ENCODE peak calls at places on chromosomes 2 and 18, in five cellular contexts. One of them, this sample, is unnamed.

GRCh38 chr2:24984912-24985311 is 13.2 kb upstream of the DNAJC27 start:
- DNase-seq in NCI-H1417: peak; percentile 76
- DNase-seq in cardiac fibroblast: peak; percentile 60
- DNase-seq in CD8-positive, alpha-beta memory T cell: no peak
- DNase-seq in fibroblast of pulmonary artery: peak; percentile 48
- DNase-seq in this sample: peak; percentile 66

GRCh38 chr18:8389391-8390340 is 219.6 kb upstream of the RAB12 start:
- DNase-seq in NCI-H1417: no peak
- DNase-seq in CD8-positive, alpha-beta memory T cell: no peak
- DNase-seq in fibroblast of pulmonary artery: peak; percentile 78
- DNase-seq in cardiac fibroblast: peak; percentile 83
- DNase-seq in this sample: peak; percentile 79

GRCh38 chr2:73202156-73203054 is at the start of gene NOTO:
- DNase-seq in NCI-H1417: peak; percentile 36
- DNase-seq in fibroblast of pulmonary artery: peak; percentile 10
- DNase-seq in cardiac fibroblast: peak; percentile 20
- DNase-seq in CD8-positive, alpha-beta memory T cell: no peak
- DNase-seq in this sample: peak; percentile 61

GRCh38 chr2:24820175-24820513 is 26.9 kb downstream of the CENPO start:
- DNase-seq in cardiac fibroblast: no peak
- DNase-seq in NCI-H1417: no peak
- DNase-seq in CD8-positive, alpha-beta memory T cell: no peak
- DNase-seq in fibroblast of pulmonary artery: no peak
- DNase-seq in this sample: no peak

GRCh38 chr2:101697794-101698418 is 399 bp downstream of the MAP4K4 start:
- DNase-seq in CD8-positive, alpha-beta memory T cell: peak; percentile 38
- DNase-seq in cardiac fibroblast: no peak
- DNase-seq in fibroblast of pulmonary artery: no peak
- DNase-seq in NCI-H1417: peak; percentile 62
- DNase-seq in this sample: peak; percentile 57

GRCh38 chr2:43707255-43707654 is 31.0 kb upstream of the C1GALT1C1L start:
- DNase-seq in cardiac fibroblast: peak; percentile 86
- DNase-seq in NCI-H1417: no peak
- DNase-seq in fibroblast of pulmonary artery: peak; percentile 86
- DNase-seq in CD8-positive, alpha-beta memory T cell: no peak
- DNase-seq in this sample: no peak

GRCh38 chr2:174835797-174836255 is 71.6 kb upstream of the CHRNA1 start:
- DNase-seq in fibroblast of pulmonary artery: peak; percentile 92
- DNase-seq in NCI-H1417: no peak
- DNase-seq in CD8-positive, alpha-beta memory T cell: no peak
- DNase-seq in cardiac fibroblast: peak; percentile 83
- DNase-seq in this sample: peak; percentile 63

GRCh38 chr18:77899972-77900754 is 650.5 kb downstream of the GALR1 start:
- DNase-seq in fibroblast of pulmonary artery: peak; percentile 27
- DNase-seq in CD8-positive, alpha-beta memory T cell: peak; percentile 58
- DNase-seq in NCI-H1417: no peak
- DNase-seq in cardiac fibroblast: peak; percentile 41
- DNase-seq in this sample: peak; percentile 77

GRCh38 chr2:241108271-241109209 is 6.5 kb upstream of the MTERF4 start:
- DNase-seq in CD8-positive, alpha-beta memory T cell: peak; percentile 82
- DNase-seq in cardiac fibroblast: no peak
- DNase-seq in NCI-H1417: no peak
- DNase-seq in fibroblast of pulmonary artery: no peak
- DNase-seq in this sample: no peak

GRCh38 chr2:73268831-73269685 is 15.2 kb downstream of the FBXO41 start:
- DNase-seq in cardiac fibroblast: peak; percentile 21
- DNase-seq in NCI-H1417: peak; percentile 96
- DNase-seq in CD8-positive, alpha-beta memory T cell: peak; percentile 71
- DNase-seq in fibroblast of pulmonary artery: peak; percentile 31
- DNase-seq in this sample: peak; percentile 75

GRCh38 chr18:48079885-48080284 is 149.4 kb upstream of the SMAD2 start:
- DNase-seq in NCI-H1417: no peak
- DNase-seq in cardiac fibroblast: no peak
- DNase-seq in fibroblast of pulmonary artery: no peak
- DNase-seq in CD8-positive, alpha-beta memory T cell: no peak
- DNase-seq in this sample: no peak

GRCh38 chr18:9103488-9103887 is 989 bp downstream of the NDUFV2 start:
- DNase-seq in CD8-positive, alpha-beta memory T cell: peak; percentile 27
- DNase-seq in fibroblast of pulmonary artery: peak; percentile 48
- DNase-seq in NCI-H1417: peak; percentile 33
- DNase-seq in cardiac fibroblast: peak; percentile 50
- DNase-seq in this sample: no peak

GRCh38 chr18:69401475-69402218 is 959 bp downstream of the DOK6 start:
- DNase-seq in NCI-H1417: peak; percentile 87
- DNase-seq in cardiac fibroblast: peak; percentile 32
- DNase-seq in CD8-positive, alpha-beta memory T cell: no peak
- DNase-seq in fibroblast of pulmonary artery: peak; percentile 28
- DNase-seq in this sample: peak; percentile 53

GRCh38 chr2:182831097-182831496 is 35.3 kb downstream of the FRZB start:
- DNase-seq in CD8-positive, alpha-beta memory T cell: no peak
- DNase-seq in fibroblast of pulmonary artery: no peak
- DNase-seq in NCI-H1417: no peak
- DNase-seq in cardiac fibroblast: no peak
- DNase-seq in this sample: no peak

GRCh38 chr2:112916145-112916571 is 5.2 kb downstream of the IL37 start:
- DNase-seq in fibroblast of pulmonary artery: no peak
- DNase-seq in CD8-positive, alpha-beta memory T cell: no peak
- DNase-seq in cardiac fibroblast: no peak
- DNase-seq in NCI-H1417: no peak
- DNase-seq in this sample: no peak

GRCh38 chr18:60485207-60485606 is 112.6 kb upstream of the MC4R start:
- DNase-seq in fibroblast of pulmonary artery: peak; percentile 29
- DNase-seq in NCI-H1417: no peak
- DNase-seq in CD8-positive, alpha-beta memory T cell: no peak
- DNase-seq in cardiac fibroblast: no peak
- DNase-seq in this sample: no peak

GRCh38 chr18:36185157-36185556 is 2.1 kb upstream of the MOCOS start:
- DNase-seq in CD8-positive, alpha-beta memory T cell: no peak
- DNase-seq in cardiac fibroblast: no peak
- DNase-seq in fibroblast of pulmonary artery: no peak
- DNase-seq in NCI-H1417: no peak
- DNase-seq in this sample: no peak

GRCh38 chr2:176136375-176137248 is 7.1 kb downstream of the HOXD8 start:
- DNase-seq in CD8-positive, alpha-beta memory T cell: no peak
- DNase-seq in NCI-H1417: no peak
- DNase-seq in fibroblast of pulmonary artery: no peak
- DNase-seq in cardiac fibroblast: no peak
- DNase-seq in this sample: peak; percentile 63

GRCh38 chr2:219175928-219176817 is 552 bp downstream of the CNPPD1 start:
- DNase-seq in fibroblast of pulmonary artery: peak; percentile 32
- DNase-seq in NCI-H1417: peak; percentile 85
- DNase-seq in cardiac fibroblast: peak; percentile 41
- DNase-seq in CD8-positive, alpha-beta memory T cell: peak; percentile 10
- DNase-seq in this sample: no peak